ENCODE peak calls at places on chromosomes 4 and X, in four cellular contexts. X, M, D and K are unnamed samples. For H3K9me3 and H3K27me3, the result is how much of the 10 kb centered on the place peaks cover.

GRCh38 chr4:78482281-78482680 is 69.3 kb upstream of the ANXA3 start:
- DNase-seq in M (no peak), X (no peak), D (no peak), K (no peak)

GRCh38 chrX:2342281-2342688 is 158.5 kb downstream of the DHRSX start:
- DNase-seq in X (no peak), D (no peak), M (no peak), K (no peak)

GRCh38 chr4:143140696-143141095 is 44.0 kb upstream of the USP38 start:
- DNase-seq in M (no peak), D (no peak), X (no peak), K (no peak)

GRCh38 chr4:28508649-28509048 is 1648.0 kb downstream of the STIM2 start:
- DNase-seq in X (no peak), M (no peak), D (no peak), K (no peak)

GRCh38 chr4:77040856-77041576 is 34.8 kb downstream of the CCNI start:
- DNase-seq in D (no peak), M (no peak), X (no peak), K (no peak)

GRCh38 chr4:173505924-173506779 is 23.9 kb downstream of the HAND2 start:
- DNase-seq in D (no peak), X (peak), M (peak), K (no peak)

GRCh38 chr4:94603170-94603747 is 151.5 kb downstream of the PDLIM5 start:
- DNase-seq in D (no peak), X (no peak), M (peak), K (no peak)

GRCh38 chr4:108272566-108272965 is 103.8 kb upstream of the LEF1 start:
- DNase-seq in M (no peak), X (no peak), D (no peak), K (no peak)

GRCh38 chr4:72216539-72217277 is 184.9 kb downstream of the NPFFR2 start:
- DNase-seq in X (no peak), D (no peak), M (no peak), K (no peak)

GRCh38 chrX:96407501-96407900 is 277.1 kb upstream of the DIAPH2 start:
- DNase-seq in X (no peak), D (no peak), M (no peak), K (no peak)

GRCh38 chrX:110421499-110422455 is 63.1 kb downstream of the RTL9 start:
- DNase-seq in X (peak), D (no peak), M (no peak), K (no peak)

GRCh38 chr4:147707892-147708672 is 23.8 kb upstream of the ARHGAP10 start:
- DNase-seq in X (peak), M (no peak), D (peak), K (no peak)

GRCh38 chrX:4754878-4755604 is 1041.6 kb upstream of the PRKX start:
- DNase-seq in M (no peak), D (no peak), X (no peak), K (no peak)

DNA sequence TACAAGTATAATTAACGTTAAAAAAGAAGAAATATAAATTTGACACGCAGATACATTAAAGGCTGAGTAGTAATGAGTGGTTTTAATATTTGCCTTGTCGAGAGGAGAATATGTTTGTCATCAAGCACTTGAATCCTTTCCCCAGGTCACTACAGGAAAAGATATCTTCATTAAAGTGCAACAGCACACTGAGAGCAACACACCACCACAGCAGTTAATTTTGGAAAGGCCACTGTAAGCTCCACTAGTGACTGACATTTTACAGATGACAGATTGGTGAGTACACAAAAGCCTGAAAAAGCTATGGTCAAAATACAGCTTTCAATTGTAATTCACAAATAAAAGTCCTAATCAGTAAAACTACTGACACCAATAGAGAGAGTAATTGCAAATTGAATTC is 76.6 kb downstream of the ZNF718 start:
- DNase-seq in D (no peak), M (no peak), X (no peak), K (no peak)
- H3K9me3 ChIP-seq in D (under half), M (under half), X (under half), K (under half)

GRCh38 chrX:132533409-132533808 is 44.6 kb upstream of the MBNL3 start:
- DNase-seq in M (no peak), X (no peak), D (no peak), K (no peak)
- H3K27me3 ChIP-seq in M (under half), X (under half), D (under half), K (under half)

DNA sequence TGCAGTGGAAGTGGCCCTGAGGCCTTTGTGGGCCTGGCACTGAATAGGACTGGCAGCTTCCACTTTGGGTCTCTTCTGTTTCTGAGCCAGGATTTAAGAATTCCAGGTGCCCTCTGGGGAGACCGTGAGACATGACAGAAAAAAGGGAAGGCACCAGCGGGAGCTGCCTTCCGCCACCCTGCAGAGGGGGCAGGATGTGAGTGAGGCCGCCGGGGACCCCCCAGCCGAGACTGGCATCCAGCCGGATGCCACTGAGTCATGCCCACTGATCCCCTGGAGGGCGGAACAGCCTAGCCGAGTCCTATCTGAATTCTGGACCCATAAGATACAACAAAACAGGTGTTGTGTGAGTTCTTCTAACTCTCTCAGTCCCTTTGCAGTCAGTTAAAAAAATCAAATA is 41.3 kb downstream of the C4orf50 start:
- DNase-seq in M (peak), X (no peak), D (no peak), K (no peak)
- H3K9me3 ChIP-seq in M (under half), X (under half), D (under half), K (under half)

GRCh38 chrX:73266766-73267165 is 52.1 kb upstream of the NAP1L2 start:
- DNase-seq in D (no peak), M (no peak), X (no peak), K (no peak)
- H3K27me3 ChIP-seq in D (under half), M (under half), X (under half), K (under half)

DNA sequence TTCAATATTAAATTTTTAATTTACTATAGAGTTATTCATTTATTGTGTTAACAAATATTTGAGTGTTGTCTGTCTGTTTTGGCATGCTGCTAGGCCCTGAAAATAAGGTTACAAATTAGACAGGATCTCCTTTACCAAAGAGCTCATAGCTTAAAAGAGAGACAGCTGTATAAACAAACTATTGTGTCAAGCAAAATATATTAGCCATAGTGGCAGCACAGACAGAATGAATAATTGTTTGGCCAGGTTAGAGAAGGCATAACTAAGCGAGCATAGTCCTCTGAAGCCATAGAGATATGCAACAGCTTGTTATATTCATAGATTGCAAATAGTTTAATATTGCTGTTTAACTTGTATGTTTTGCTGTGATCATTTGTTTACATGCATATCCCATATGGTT is 66.7 kb upstream of the NDUFC1 start:
- DNase-seq in M (no peak), D (no peak), X (no peak), K (no peak)
- H3K9me3 ChIP-seq in M (under half), D (under half), X (under half), K (under half)

DNA sequence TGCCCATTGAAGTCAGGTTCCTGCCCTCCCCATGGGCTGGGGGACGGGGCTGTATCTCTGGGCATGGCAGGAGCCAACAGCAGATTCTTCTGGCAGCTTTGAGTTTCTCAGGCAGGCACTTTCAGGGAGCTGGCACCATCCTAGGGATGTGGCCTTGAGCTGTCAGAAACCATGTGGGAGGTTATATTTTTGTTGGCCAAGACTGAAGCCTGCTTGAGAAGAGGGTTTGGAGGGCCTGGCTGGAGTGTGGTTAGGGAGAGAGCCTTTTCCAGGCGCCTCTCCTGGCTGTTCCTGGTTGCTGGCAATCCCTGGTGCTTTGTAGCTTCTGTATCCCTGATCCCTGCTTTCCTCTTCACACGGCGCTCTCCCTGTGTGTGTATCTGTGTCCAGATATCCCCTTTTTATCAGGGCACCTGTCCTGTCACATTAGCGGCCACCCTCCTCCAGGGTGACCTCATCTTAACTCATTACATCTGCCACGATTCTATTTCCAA is 30.6 kb upstream of the SORCS2 start:
- DNase-seq in D (no peak), X (no peak), M (peak), K (no peak)
- H3K27me3 ChIP-seq in D (under half), X (under half), M (under half), K (under half)

DNA sequence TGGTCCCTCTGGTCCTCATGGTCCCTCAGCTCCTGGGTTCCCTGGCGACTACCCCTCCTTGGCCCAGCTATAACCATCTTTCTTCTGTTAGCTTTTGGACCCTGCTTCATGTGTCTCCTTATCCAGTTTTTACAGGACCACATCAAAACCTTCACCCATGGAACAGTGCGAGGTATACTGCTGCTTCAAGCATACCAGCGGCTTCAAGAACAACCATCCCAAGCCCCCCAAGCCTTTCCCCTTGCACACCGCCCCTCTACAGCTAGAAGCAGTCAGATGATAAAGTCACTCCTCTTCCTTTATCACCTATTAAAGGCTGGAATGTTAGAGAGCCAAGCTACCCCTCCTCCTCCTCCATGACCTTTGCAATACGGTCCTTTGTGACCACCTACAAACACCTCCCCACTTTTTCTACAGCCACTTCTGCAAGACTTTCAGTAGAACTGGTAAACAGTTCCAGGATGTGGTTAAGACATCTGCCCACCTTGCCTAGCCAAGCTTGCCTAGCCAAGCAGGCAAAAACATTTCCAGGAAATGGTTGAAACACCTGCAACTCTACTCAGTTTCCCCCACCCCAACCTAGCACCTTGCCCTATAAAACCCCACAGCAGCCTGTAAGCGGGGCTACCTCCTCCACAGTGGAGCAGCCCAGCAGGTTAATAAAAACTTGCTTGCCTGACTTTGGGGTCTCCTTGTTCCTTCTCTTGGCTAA is 125.7 kb downstream of the ZC4H2 start:
- DNase-seq in D (no peak), M (no peak), X (no peak), K (no peak)
- H3K9me3 ChIP-seq in D (under half), M (under half), X (under half), K (under half)

GRCh38 chrX:10787264-10787663 is 166.9 kb upstream of the MID1 start:
- DNase-seq in M (no peak), X (no peak), D (no peak), K (no peak)

GRCh38 chrX:10783451-10783995 is 163.1 kb upstream of the MID1 start:
- DNase-seq in D (no peak), X (no peak), M (no peak), K (no peak)

GRCh38 chrX:10781847-10782530 is 161.6 kb upstream of the MID1 start:
- DNase-seq in X (no peak), D (no peak), M (no peak), K (no peak)
- H3K27me3 ChIP-seq in X (under half), D (under half), M (under half), K (under half)